ENCODE peak calls at places on chromosomes 7 and 10, in ten cellular contexts. One of them, this sample, is unnamed.

GRCh38 chr10:69845574-69846251 is 44.0 kb downstream of the COL13A1 start:
- DNase-seq in CD8-positive, alpha-beta T cell: no peak
- DNase-seq in AG04450: no peak
- DNase-seq in ovary: no peak
- DNase-seq in PC-9: peak
- DNase-seq in dorsolateral prefrontal cortex: no peak
- DNase-seq in body of pancreas: peak
- DNase-seq in cardiac fibroblast: peak
- DNase-seq in spleen: peak
- DNase-seq in retinal pigment epithelial cell: no peak
- DNase-seq in this sample: no peak

GRCh38 chr7:25495342-25495855 is 267.1 kb upstream of the NPVF start:
- DNase-seq in PC-9: no peak
- DNase-seq in spleen: no peak
- DNase-seq in cardiac fibroblast: no peak
- DNase-seq in ovary: peak
- DNase-seq in body of pancreas: no peak
- DNase-seq in dorsolateral prefrontal cortex: no peak
- DNase-seq in AG04450: no peak
- DNase-seq in retinal pigment epithelial cell: no peak
- DNase-seq in CD8-positive, alpha-beta T cell: no peak
- DNase-seq in this sample: no peak

GRCh38 chr10:116747325-116747724 is 5.0 kb upstream of the HSPA12A start:
- DNase-seq in retinal pigment epithelial cell: no peak
- DNase-seq in ovary: no peak
- DNase-seq in cardiac fibroblast: no peak
- DNase-seq in CD8-positive, alpha-beta T cell: no peak
- DNase-seq in PC-9: no peak
- DNase-seq in AG04450: no peak
- DNase-seq in dorsolateral prefrontal cortex: no peak
- DNase-seq in body of pancreas: no peak
- DNase-seq in spleen: no peak
- DNase-seq in this sample: no peak

GRCh38 chr7:151238190-151238810 is 6.0 kb downstream of the CHPF2 start:
- DNase-seq in ovary: no peak
- DNase-seq in cardiac fibroblast: no peak
- DNase-seq in body of pancreas: no peak
- DNase-seq in spleen: peak
- DNase-seq in PC-9: no peak
- DNase-seq in dorsolateral prefrontal cortex: no peak
- DNase-seq in retinal pigment epithelial cell: no peak
- DNase-seq in AG04450: no peak
- DNase-seq in CD8-positive, alpha-beta T cell: no peak
- DNase-seq in this sample: no peak

GRCh38 chr10:35555962-35556930 is 48.9 kb upstream of the GJD4 start:
- DNase-seq in PC-9: peak
- DNase-seq in CD8-positive, alpha-beta T cell: peak
- DNase-seq in cardiac fibroblast: no peak
- DNase-seq in AG04450: no peak
- DNase-seq in spleen: no peak
- DNase-seq in retinal pigment epithelial cell: no peak
- DNase-seq in ovary: no peak
- DNase-seq in dorsolateral prefrontal cortex: no peak
- DNase-seq in body of pancreas: no peak
- DNase-seq in this sample: no peak

GRCh38 chr10:3622845-3623621 is 162.0 kb downstream of the KLF6 start:
- DNase-seq in body of pancreas: no peak
- DNase-seq in ovary: no peak
- DNase-seq in retinal pigment epithelial cell: no peak
- DNase-seq in AG04450: no peak
- DNase-seq in CD8-positive, alpha-beta T cell: no peak
- DNase-seq in cardiac fibroblast: peak
- DNase-seq in PC-9: peak
- DNase-seq in dorsolateral prefrontal cortex: no peak
- DNase-seq in spleen: no peak
- DNase-seq in this sample: peak

GRCh38 chr7:154409703-154410311 is 357.6 kb downstream of the DPP6 start:
- DNase-seq in AG04450: no peak
- DNase-seq in dorsolateral prefrontal cortex: no peak
- DNase-seq in CD8-positive, alpha-beta T cell: no peak
- DNase-seq in PC-9: peak
- DNase-seq in cardiac fibroblast: peak
- DNase-seq in spleen: no peak
- DNase-seq in body of pancreas: no peak
- DNase-seq in retinal pigment epithelial cell: no peak
- DNase-seq in ovary: no peak
- DNase-seq in this sample: peak

GRCh38 chr7:101912711-101913110 is 95.3 kb downstream of the CUX1 start:
- DNase-seq in CD8-positive, alpha-beta T cell: no peak
- DNase-seq in cardiac fibroblast: peak
- DNase-seq in PC-9: no peak
- DNase-seq in dorsolateral prefrontal cortex: no peak
- DNase-seq in spleen: peak
- DNase-seq in AG04450: no peak
- DNase-seq in ovary: peak
- DNase-seq in retinal pigment epithelial cell: no peak
- DNase-seq in body of pancreas: no peak
- DNase-seq in this sample: no peak

GRCh38 chr7:117034851-117035462 is 81.7 kb downstream of the ST7 start:
- DNase-seq in PC-9: no peak
- DNase-seq in body of pancreas: no peak
- DNase-seq in spleen: no peak
- DNase-seq in ovary: no peak
- DNase-seq in AG04450: no peak
- DNase-seq in retinal pigment epithelial cell: no peak
- DNase-seq in cardiac fibroblast: peak
- DNase-seq in dorsolateral prefrontal cortex: no peak
- DNase-seq in CD8-positive, alpha-beta T cell: no peak
- DNase-seq in this sample: no peak

GRCh38 chr10:72523932-72524396 is 101.9 kb downstream of the MICU1 start:
- DNase-seq in dorsolateral prefrontal cortex: no peak
- DNase-seq in body of pancreas: no peak
- DNase-seq in retinal pigment epithelial cell: no peak
- DNase-seq in cardiac fibroblast: no peak
- DNase-seq in ovary: no peak
- DNase-seq in CD8-positive, alpha-beta T cell: no peak
- DNase-seq in PC-9: no peak
- DNase-seq in AG04450: no peak
- DNase-seq in spleen: no peak
- DNase-seq in this sample: no peak
- H3K4me3 ChIP-seq in dorsolateral prefrontal cortex: no peak
- H3K4me3 ChIP-seq in body of pancreas: no peak
- H3K4me3 ChIP-seq in retinal pigment epithelial cell: no peak
- H3K4me3 ChIP-seq in cardiac fibroblast: no peak
- H3K4me3 ChIP-seq in ovary: no peak
- H3K4me3 ChIP-seq in CD8-positive, alpha-beta T cell: no peak
- H3K4me3 ChIP-seq in PC-9: no peak
- H3K4me3 ChIP-seq in AG04450: no peak
- H3K4me3 ChIP-seq in spleen: no peak
- H3K4me3 ChIP-seq in this sample: no peak

GRCh38 chr10:125118701-125119100 is 41.7 kb downstream of the CTBP2 start:
- DNase-seq in ovary: no peak
- DNase-seq in cardiac fibroblast: no peak
- DNase-seq in AG04450: no peak
- DNase-seq in CD8-positive, alpha-beta T cell: no peak
- DNase-seq in PC-9: no peak
- DNase-seq in retinal pigment epithelial cell: no peak
- DNase-seq in body of pancreas: no peak
- DNase-seq in dorsolateral prefrontal cortex: no peak
- DNase-seq in spleen: peak
- DNase-seq in this sample: no peak
- H3K4me3 ChIP-seq in ovary: no peak
- H3K4me3 ChIP-seq in cardiac fibroblast: no peak
- H3K4me3 ChIP-seq in AG04450: no peak
- H3K4me3 ChIP-seq in CD8-positive, alpha-beta T cell: no peak
- H3K4me3 ChIP-seq in PC-9: no peak
- H3K4me3 ChIP-seq in retinal pigment epithelial cell: no peak
- H3K4me3 ChIP-seq in body of pancreas: no peak
- H3K4me3 ChIP-seq in dorsolateral prefrontal cortex: no peak
- H3K4me3 ChIP-seq in spleen: no peak
- H3K4me3 ChIP-seq in this sample: no peak

GRCh38 chr7:12146813-12147212 is 64.3 kb upstream of the TMEM106B start:
- DNase-seq in cardiac fibroblast: no peak
- DNase-seq in spleen: no peak
- DNase-seq in AG04450: no peak
- DNase-seq in body of pancreas: no peak
- DNase-seq in retinal pigment epithelial cell: no peak
- DNase-seq in PC-9: no peak
- DNase-seq in ovary: no peak
- DNase-seq in CD8-positive, alpha-beta T cell: no peak
- DNase-seq in dorsolateral prefrontal cortex: no peak
- DNase-seq in this sample: no peak
- H3K4me3 ChIP-seq in cardiac fibroblast: no peak
- H3K4me3 ChIP-seq in spleen: no peak
- H3K4me3 ChIP-seq in AG04450: no peak
- H3K4me3 ChIP-seq in body of pancreas: no peak
- H3K4me3 ChIP-seq in retinal pigment epithelial cell: no peak
- H3K4me3 ChIP-seq in PC-9: no peak
- H3K4me3 ChIP-seq in ovary: no peak
- H3K4me3 ChIP-seq in CD8-positive, alpha-beta T cell: no peak
- H3K4me3 ChIP-seq in dorsolateral prefrontal cortex: no peak
- H3K4me3 ChIP-seq in this sample: no peak

DNA sequence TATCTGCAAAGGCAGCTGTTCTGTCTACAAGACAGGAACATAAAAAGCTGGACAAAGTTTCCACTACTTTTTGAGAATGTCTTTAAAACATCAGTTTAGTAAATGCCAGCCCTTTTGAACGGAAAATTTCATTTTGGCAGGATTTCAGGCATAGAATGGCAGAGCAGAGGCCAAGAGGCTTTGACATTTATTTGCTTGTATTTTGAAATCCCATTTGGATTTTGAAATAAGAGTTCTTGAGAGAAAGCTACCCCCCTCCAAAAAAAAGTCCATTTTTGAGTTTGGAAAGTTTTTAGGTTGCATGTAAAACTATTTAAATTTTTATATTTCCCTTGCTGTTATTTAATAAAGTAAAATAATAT is 3.1 kb upstream of the ETV1 start:
- DNase-seq in dorsolateral prefrontal cortex: no peak
- DNase-seq in cardiac fibroblast: no peak
- DNase-seq in body of pancreas: no peak
- DNase-seq in PC-9: no peak
- DNase-seq in AG04450: no peak
- DNase-seq in retinal pigment epithelial cell: no peak
- DNase-seq in ovary: no peak
- DNase-seq in CD8-positive, alpha-beta T cell: no peak
- DNase-seq in spleen: no peak
- DNase-seq in this sample: no peak
- H3K4me3 ChIP-seq in dorsolateral prefrontal cortex: peak
- H3K4me3 ChIP-seq in cardiac fibroblast: no peak
- H3K4me3 ChIP-seq in body of pancreas: no peak
- H3K4me3 ChIP-seq in PC-9: no peak
- H3K4me3 ChIP-seq in AG04450: peak
- H3K4me3 ChIP-seq in retinal pigment epithelial cell: no peak
- H3K4me3 ChIP-seq in ovary: no peak
- H3K4me3 ChIP-seq in CD8-positive, alpha-beta T cell: no peak
- H3K4me3 ChIP-seq in spleen: no peak
- H3K4me3 ChIP-seq in this sample: no peak

GRCh38 chr10:80131499-80131901 is 1.0 kb upstream of the PLAC9 start:
- DNase-seq in body of pancreas: no peak
- DNase-seq in cardiac fibroblast: peak
- DNase-seq in AG04450: no peak
- DNase-seq in PC-9: no peak
- DNase-seq in spleen: no peak
- DNase-seq in retinal pigment epithelial cell: peak
- DNase-seq in CD8-positive, alpha-beta T cell: no peak
- DNase-seq in ovary: no peak
- DNase-seq in dorsolateral prefrontal cortex: no peak
- DNase-seq in this sample: no peak
- H3K4me3 ChIP-seq in body of pancreas: no peak
- H3K4me3 ChIP-seq in cardiac fibroblast: no peak
- H3K4me3 ChIP-seq in AG04450: no peak
- H3K4me3 ChIP-seq in PC-9: no peak
- H3K4me3 ChIP-seq in spleen: no peak
- H3K4me3 ChIP-seq in retinal pigment epithelial cell: peak
- H3K4me3 ChIP-seq in CD8-positive, alpha-beta T cell: no peak
- H3K4me3 ChIP-seq in ovary: no peak
- H3K4me3 ChIP-seq in dorsolateral prefrontal cortex: no peak
- H3K4me3 ChIP-seq in this sample: no peak

DNA sequence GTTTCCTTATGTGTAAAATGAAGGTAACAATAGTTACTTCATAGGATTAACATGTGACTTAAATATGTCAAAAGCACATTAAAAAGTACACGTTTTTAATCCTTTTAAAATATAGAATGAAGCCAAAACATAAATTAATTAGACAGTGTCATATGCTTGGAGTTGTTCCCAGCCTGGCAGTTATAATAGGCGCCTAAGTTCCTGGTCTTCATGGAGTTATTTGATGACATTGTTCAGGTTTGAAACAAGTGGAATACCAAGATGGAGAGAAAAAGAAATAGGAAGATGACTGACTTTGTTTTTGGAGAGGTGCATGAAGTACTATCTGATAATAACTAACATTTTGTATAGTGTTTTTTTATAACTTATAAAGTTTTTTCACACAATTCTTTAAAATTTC is 67.3 kb downstream of the ZNRF2 start:
- DNase-seq in dorsolateral prefrontal cortex: no peak
- DNase-seq in AG04450: no peak
- DNase-seq in CD8-positive, alpha-beta T cell: no peak
- DNase-seq in cardiac fibroblast: no peak
- DNase-seq in spleen: no peak
- DNase-seq in body of pancreas: no peak
- DNase-seq in retinal pigment epithelial cell: peak
- DNase-seq in PC-9: no peak
- DNase-seq in ovary: no peak
- DNase-seq in this sample: no peak
- H3K4me3 ChIP-seq in dorsolateral prefrontal cortex: no peak
- H3K4me3 ChIP-seq in AG04450: no peak
- H3K4me3 ChIP-seq in CD8-positive, alpha-beta T cell: no peak
- H3K4me3 ChIP-seq in cardiac fibroblast: no peak
- H3K4me3 ChIP-seq in spleen: no peak
- H3K4me3 ChIP-seq in body of pancreas: no peak
- H3K4me3 ChIP-seq in retinal pigment epithelial cell: no peak
- H3K4me3 ChIP-seq in PC-9: no peak
- H3K4me3 ChIP-seq in ovary: no peak
- H3K4me3 ChIP-seq in this sample: no peak

GRCh38 chr7:137999496-138000080 is 2.3 kb downstream of the CREB3L2 start:
- DNase-seq in retinal pigment epithelial cell: no peak
- DNase-seq in PC-9: no peak
- DNase-seq in spleen: no peak
- DNase-seq in AG04450: no peak
- DNase-seq in dorsolateral prefrontal cortex: no peak
- DNase-seq in ovary: no peak
- DNase-seq in CD8-positive, alpha-beta T cell: no peak
- DNase-seq in cardiac fibroblast: peak
- DNase-seq in body of pancreas: no peak
- DNase-seq in this sample: no peak
- H3K4me3 ChIP-seq in retinal pigment epithelial cell: peak
- H3K4me3 ChIP-seq in PC-9: peak
- H3K4me3 ChIP-seq in spleen: peak
- H3K4me3 ChIP-seq in AG04450: peak
- H3K4me3 ChIP-seq in dorsolateral prefrontal cortex: peak
- H3K4me3 ChIP-seq in ovary: peak
- H3K4me3 ChIP-seq in CD8-positive, alpha-beta T cell: no peak
- H3K4me3 ChIP-seq in cardiac fibroblast: peak
- H3K4me3 ChIP-seq in body of pancreas: peak
- H3K4me3 ChIP-seq in this sample: no peak